ENCODE peak calls at places on chromosomes 1 and 21, in seven cellular contexts. Z, W, Q, H, P, S and O are unnamed samples.

GRCh38 chr1:1943834-1944570 is 24.9 kb upstream of the TMEM52 start:
- DNase-seq in Z (peak), W (peak), Q (peak), H (peak), P (peak), S (peak), O (peak)

GRCh38 chr1:225468270-225469020 is 40.6 kb upstream of the LBR start:
- DNase-seq in Z (peak), W (no peak), Q (peak), H (no peak), P (no peak), S (no peak), O (no peak)

GRCh38 chr1:5232537-5232936 is 578.1 kb downstream of the AJAP1 start:
- DNase-seq in Z (no peak), W (no peak), Q (no peak), H (no peak), P (no peak), S (no peak), O (no peak)

GRCh38 chr21:34553199-34553952 is 41.4 kb upstream of the KCNE1 start:
- DNase-seq in Z (no peak), W (no peak), Q (no peak), H (peak), P (peak), S (no peak), O (peak)

GRCh38 chr1:207968521-207968944 is 57.6 kb upstream of the CD34 start:
- DNase-seq in Z (no peak), W (no peak), Q (no peak), H (no peak), P (peak), S (no peak), O (no peak)

GRCh38 chr1:185824106-185824505 is 89.9 kb downstream of the HMCN1 start:
- DNase-seq in Z (no peak), W (no peak), Q (no peak), H (no peak), P (no peak), S (no peak), O (no peak)

GRCh38 chr1:20187103-20187812 is 940 bp upstream of the PLA2G2C start:
- DNase-seq in Z (no peak), W (no peak), Q (no peak), H (no peak), P (no peak), S (peak), O (no peak)

GRCh38 chr1:190904091-190904695 is 426.5 kb upstream of the BRINP3 start:
- DNase-seq in Z (no peak), W (no peak), Q (no peak), H (peak), P (peak), S (no peak), O (no peak)

GRCh38 chr1:16111771-16112557 is 38.5 kb upstream of the FAM131C start:
- DNase-seq in Z (no peak), W (no peak), Q (no peak), H (no peak), P (peak), S (no peak), O (no peak)

GRCh38 chr1:201213926-201214325 is 23.3 kb downstream of the IGFN1 start:
- DNase-seq in Z (no peak), W (peak), Q (no peak), H (no peak), P (no peak), S (no peak), O (no peak)

GRCh38 chr1:201603613-201604232 is 64.8 kb downstream of the NAV1 start:
- DNase-seq in Z (no peak), W (no peak), Q (no peak), H (no peak), P (peak), S (no peak), O (no peak)

GRCh38 chr21:33123396-33124120 is 53.6 kb downstream of the OLIG1 start:
- DNase-seq in Z (no peak), W (no peak), Q (no peak), H (peak), P (no peak), S (no peak), O (no peak)

GRCh38 chr1:108742268-108742667 is 4.2 kb upstream of the STXBP3 start:
- DNase-seq in Z (no peak), W (no peak), Q (no peak), H (no peak), P (no peak), S (no peak), O (no peak)

GRCh38 chr1:228341814-228342626 is 64.6 kb downstream of the TRIM11 start:
- DNase-seq in Z (no peak), W (peak), Q (peak), H (no peak), P (no peak), S (no peak), O (no peak)

GRCh38 chr1:205229399-205229861 is 1.7 kb downstream of the TMCC2 start:
- DNase-seq in Z (peak), W (no peak), Q (peak), H (peak), P (peak), S (peak), O (peak)

GRCh38 chr1:208159542-208160258 is 84.5 kb downstream of the PLXNA2 start:
- DNase-seq in Z (no peak), W (peak), Q (peak), H (no peak), P (peak), S (no peak), O (peak)

GRCh38 chr1:65432918-65433317 is 12.4 kb downstream of the LEPR start:
- DNase-seq in Z (no peak), W (no peak), Q (no peak), H (no peak), P (no peak), S (no peak), O (no peak)

GRCh38 chr21:46130721-46131720 is 24.4 kb downstream of the FTCD start:
- DNase-seq in Z (no peak), W (peak), Q (no peak), H (no peak), P (no peak), S (no peak), O (no peak)

GRCh38 chr21:34574984-34575529 is 39.9 kb downstream of the RCAN1 start:
- DNase-seq in Z (no peak), W (no peak), Q (peak), H (no peak), P (no peak), S (no peak), O (no peak)

GRCh38 chr1:197423006-197423405 is 155.0 kb downstream of the CRB1 start:
- DNase-seq in Z (no peak), W (no peak), Q (no peak), H (no peak), P (peak), S (no peak), O (no peak)